ENCODE peak calls at places on chromosomes 2 and 18, in six cellular contexts. One of them, this sample, is unnamed.

GRCh38 chr2:209260281-209260680 is 163.6 kb upstream of the MAP2 start:
- DNase-seq in NCI-H774: no peak
- DNase-seq in sigmoid colon: no peak
- DNase-seq in NCI-H1436: no peak
- DNase-seq in activated naive CD8-positive, alpha-beta T cell treated with anti-CD3 and anti-CD28 coated beads, Interleukin-2, amount 50 U/mL, for 24 hours: no peak
- DNase-seq in SW480: no peak
- DNase-seq in this sample: no peak

GRCh38 chr18:13641551-13642439 is 84.6 kb downstream of the FAM210A start:
- DNase-seq in sigmoid colon: peak
- DNase-seq in activated naive CD8-positive, alpha-beta T cell treated with anti-CD3 and anti-CD28 coated beads, Interleukin-2, amount 50 U/mL, for 24 hours: no peak
- DNase-seq in SW480: no peak
- DNase-seq in NCI-H774: no peak
- DNase-seq in NCI-H1436: no peak
- DNase-seq in this sample: no peak

GRCh38 chr2:96811916-96812315 is 4.2 kb upstream of the CNNM3 start:
- DNase-seq in NCI-H1436: no peak
- DNase-seq in SW480: no peak
- DNase-seq in activated naive CD8-positive, alpha-beta T cell treated with anti-CD3 and anti-CD28 coated beads, Interleukin-2, amount 50 U/mL, for 24 hours: no peak
- DNase-seq in NCI-H774: no peak
- DNase-seq in sigmoid colon: peak
- DNase-seq in this sample: no peak

GRCh38 chr2:101188683-101189405 is 37.7 kb upstream of the TBC1D8 start:
- DNase-seq in SW480: no peak
- DNase-seq in NCI-H774: no peak
- DNase-seq in sigmoid colon: no peak
- DNase-seq in NCI-H1436: no peak
- DNase-seq in activated naive CD8-positive, alpha-beta T cell treated with anti-CD3 and anti-CD28 coated beads, Interleukin-2, amount 50 U/mL, for 24 hours: no peak
- DNase-seq in this sample: no peak

GRCh38 chr18:23977709-23978483 is 36.7 kb upstream of the TTC39C start:
- DNase-seq in activated naive CD8-positive, alpha-beta T cell treated with anti-CD3 and anti-CD28 coated beads, Interleukin-2, amount 50 U/mL, for 24 hours: no peak
- DNase-seq in SW480: no peak
- DNase-seq in sigmoid colon: no peak
- DNase-seq in NCI-H1436: no peak
- DNase-seq in NCI-H774: no peak
- DNase-seq in this sample: peak

GRCh38 chr2:144679942-144680341 is 160.0 kb upstream of the ZEB2 start:
- DNase-seq in NCI-H1436: peak
- DNase-seq in NCI-H774: peak
- DNase-seq in SW480: no peak
- DNase-seq in activated naive CD8-positive, alpha-beta T cell treated with anti-CD3 and anti-CD28 coated beads, Interleukin-2, amount 50 U/mL, for 24 hours: no peak
- DNase-seq in sigmoid colon: no peak
- DNase-seq in this sample: no peak

GRCh38 chr2:31136732-31137131 is 1.5 kb downstream of the GALNT14 start:
- DNase-seq in sigmoid colon: no peak
- DNase-seq in NCI-H774: no peak
- DNase-seq in NCI-H1436: no peak
- DNase-seq in activated naive CD8-positive, alpha-beta T cell treated with anti-CD3 and anti-CD28 coated beads, Interleukin-2, amount 50 U/mL, for 24 hours: peak
- DNase-seq in SW480: no peak
- DNase-seq in this sample: no peak

GRCh38 chr2:138470941-138471340 is 30.6 kb upstream of the SPOPL start:
- DNase-seq in sigmoid colon: no peak
- DNase-seq in NCI-H774: no peak
- DNase-seq in NCI-H1436: no peak
- DNase-seq in activated naive CD8-positive, alpha-beta T cell treated with anti-CD3 and anti-CD28 coated beads, Interleukin-2, amount 50 U/mL, for 24 hours: no peak
- DNase-seq in SW480: no peak
- DNase-seq in this sample: no peak

GRCh38 chr2:167140767-167141166 is 252.5 kb downstream of the XIRP2 start:
- DNase-seq in NCI-H774: no peak
- DNase-seq in SW480: peak
- DNase-seq in NCI-H1436: no peak
- DNase-seq in sigmoid colon: no peak
- DNase-seq in activated naive CD8-positive, alpha-beta T cell treated with anti-CD3 and anti-CD28 coated beads, Interleukin-2, amount 50 U/mL, for 24 hours: no peak
- DNase-seq in this sample: no peak

GRCh38 chr2:177816740-177817139 is 255.8 kb downstream of the PDE11A start:
- DNase-seq in activated naive CD8-positive, alpha-beta T cell treated with anti-CD3 and anti-CD28 coated beads, Interleukin-2, amount 50 U/mL, for 24 hours: no peak
- DNase-seq in NCI-H774: peak
- DNase-seq in sigmoid colon: no peak
- DNase-seq in NCI-H1436: no peak
- DNase-seq in SW480: no peak
- DNase-seq in this sample: no peak

GRCh38 chr18:9631814-9632496 is 17.6 kb upstream of the PPP4R1 start:
- DNase-seq in sigmoid colon: no peak
- DNase-seq in NCI-H1436: no peak
- DNase-seq in activated naive CD8-positive, alpha-beta T cell treated with anti-CD3 and anti-CD28 coated beads, Interleukin-2, amount 50 U/mL, for 24 hours: no peak
- DNase-seq in NCI-H774: no peak
- DNase-seq in SW480: peak
- DNase-seq in this sample: no peak

GRCh38 chr2:168499500-168499899 is 43.4 kb downstream of the CERS6 start:
- DNase-seq in sigmoid colon: no peak
- DNase-seq in NCI-H774: no peak
- DNase-seq in SW480: no peak
- DNase-seq in activated naive CD8-positive, alpha-beta T cell treated with anti-CD3 and anti-CD28 coated beads, Interleukin-2, amount 50 U/mL, for 24 hours: no peak
- DNase-seq in NCI-H1436: no peak
- DNase-seq in this sample: no peak